ENCODE peak calls at places on chromosomes 4 and X, in ten cellular contexts. G is IMR-90; O is CD8-positive, alpha-beta T cell; J is sigmoid colon; A is K562; P is breast epithelium; M is Peyer's patch; Y is HCT116; D is upper lobe of right lung; N is heart left ventricle. U is an unnamed sample.

GRCh38 chr4:95547708-95548471 is 883 bp downstream of the UNC5C start:
- DNase-seq in G (no peak), O (no peak), J (peak; percentile 65), A (no peak), P (no peak), M (no peak), Y (no peak), D (no peak), N (no peak), U (no peak)

GRCh38 chr4:149706942-149707341 is 108.7 kb downstream of the IQCM start:
- DNase-seq in G (peak; percentile 75), O (no peak), J (no peak), A (no peak), P (no peak), M (no peak), Y (no peak), D (no peak), N (no peak), U (no peak)

GRCh38 chr4:85520765-85521749 is 46.1 kb downstream of the ARHGAP24 start:
- DNase-seq in G (no peak), O (no peak), J (no peak), A (no peak), P (no peak), M (no peak), Y (no peak), D (no peak), N (peak; percentile 23), U (no peak)

GRCh38 chr4:47010347-47011188 is 17.2 kb upstream of the GABRA4 start:
- DNase-seq in G (no peak), O (no peak), J (no peak), A (no peak), P (no peak), M (no peak), Y (no peak), D (no peak), N (no peak), U (no peak)

GRCh38 chrX:73913580-73913979 is 350.6 kb downstream of the CHIC1 start:
- DNase-seq in G (peak; percentile 43), O (no peak), J (no peak), A (no peak), P (no peak), M (no peak), Y (no peak), D (no peak), N (no peak), U (no peak)

GRCh38 chr4:76950052-76950845 is 697 bp downstream of the SEPTIN11 start:
- DNase-seq in G (no peak), O (peak; percentile 23), J (peak; percentile 83), A (peak; percentile 51), P (peak; percentile 24), M (peak; percentile 31), Y (no peak), D (peak; percentile 86), N (peak; percentile 58), U (no peak)

GRCh38 chr4:162509333-162509732 is 345.5 kb upstream of the FSTL5 start:
- DNase-seq in G (no peak), O (no peak), J (no peak), A (no peak), P (no peak), M (no peak), Y (no peak), D (no peak), N (no peak), U (no peak)

GRCh38 chrX:8846271-8846670 is 45.1 kb upstream of the FAM9A start:
- DNase-seq in G (no peak), O (no peak), J (no peak), A (no peak), P (no peak), M (no peak), Y (no peak), D (no peak), N (no peak), U (no peak)

GRCh38 chr4:10001757-10002156 is 19.5 kb downstream of the SLC2A9 start:
- DNase-seq in G (no peak), O (no peak), J (no peak), A (peak; percentile 40), P (no peak), M (no peak), Y (no peak), D (no peak), N (no peak), U (no peak)

GRCh38 chr4:8556341-8557150 is 23.6 kb upstream of the GPR78 start:
- DNase-seq in G (no peak), O (no peak), J (no peak), A (no peak), P (no peak), M (no peak), Y (no peak), D (peak; percentile 25), N (no peak), U (no peak)

GRCh38 chr4:83629945-83630684 is 94.2 kb downstream of the GPAT3 start:
- DNase-seq in G (peak; percentile 82), O (no peak), J (peak; percentile 70), A (peak; percentile 93), P (no peak), M (no peak), Y (no peak), D (no peak), N (peak; percentile 30), U (no peak)

GRCh38 chr4:111854494-111855087 is 290.7 kb upstream of the FAM241A start:
- DNase-seq in G (peak; percentile 30), O (no peak), J (no peak), A (peak; percentile 8), P (no peak), M (no peak), Y (peak; percentile 39), D (no peak), N (no peak), U (no peak)

GRCh38 chr4:87119965-87120364 is 100.5 kb downstream of the KLHL8 start:
- DNase-seq in G (no peak), O (no peak), J (no peak), A (no peak), P (no peak), M (no peak), Y (no peak), D (no peak), N (no peak), U (no peak)

GRCh38 chr4:87123241-87123640 is 97.2 kb downstream of the KLHL8 start:
- DNase-seq in G (no peak), O (no peak), J (no peak), A (no peak), P (no peak), M (no peak), Y (no peak), D (no peak), N (no peak), U (no peak)

GRCh38 chr4:87120411-87121162 is 99.8 kb downstream of the KLHL8 start:
- DNase-seq in G (peak; percentile 87), O (no peak), J (peak; percentile 88), A (no peak), P (peak; percentile 85), M (no peak), Y (no peak), D (no peak), N (peak; percentile 51), U (no peak)

GRCh38 chr4:87121332-87122065 is 98.9 kb downstream of the KLHL8 start:
- DNase-seq in G (peak; percentile 47), O (no peak), J (no peak), A (no peak), P (peak; percentile 64), M (no peak), Y (no peak), D (no peak), N (no peak), U (no peak)

DNA sequence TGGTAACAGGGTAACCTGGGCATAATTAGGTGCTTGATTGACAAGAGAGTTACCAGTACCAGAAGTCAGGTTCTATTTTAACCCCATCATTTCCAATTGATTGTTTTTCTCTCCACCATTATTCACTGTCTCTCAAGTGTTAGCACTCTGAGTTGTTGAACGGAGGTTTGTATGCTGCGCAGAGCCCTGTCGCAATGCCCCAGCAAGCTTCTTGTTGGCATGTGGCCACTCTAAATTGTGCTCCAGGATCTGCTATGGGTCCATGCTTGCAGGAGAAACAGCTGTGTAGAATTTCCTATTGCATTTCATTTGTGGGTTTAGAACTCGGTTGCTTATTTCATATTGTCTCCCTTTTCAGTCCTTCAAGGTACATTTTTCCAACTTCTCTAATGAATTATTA is 98.2 kb downstream of the KLHL8 start:
- DNase-seq in G (peak; percentile 34), O (no peak), J (peak; percentile 80), A (no peak), P (peak; percentile 54), M (no peak), Y (no peak), D (no peak), N (no peak), U (no peak)
- H3K36me3 ChIP-seq in G (peaks cover 10% of the 10 kb centered on the region), O (peaks cover 21% of the 10 kb centered on the region), J (peaks cover 14% of the 10 kb centered on the region), A (peaks cover 78% of the 10 kb centered on the region), P (peaks cover 8% of the 10 kb centered on the region), M (no peaks in the 10 kb centered on the region), Y (no peaks in the 10 kb centered on the region), D (peaks cover 61% of the 10 kb centered on the region), N (peaks cover 69% of the 10 kb centered on the region), U (peaks cover 11% of the 10 kb centered on the region)

GRCh38 chrX:151974336-151975227 is at the start of gene GABRE:
- DNase-seq in G (no peak), O (no peak), J (peak; percentile 73), A (peak; percentile 87), P (no peak), M (no peak), Y (no peak), D (peak; percentile 79), N (peak; percentile 77), U (no peak)
- H3K4me1 ChIP-seq in G (no peaks in the 10 kb centered on the region), O (no peaks in the 10 kb centered on the region), J (no peaks in the 10 kb centered on the region), A (peaks cover 26% of the 10 kb centered on the region), P (no peaks in the 10 kb centered on the region), M (no peaks in the 10 kb centered on the region), Y (peaks cover 15% of the 10 kb centered on the region), D (no peaks in the 10 kb centered on the region), N (no peaks in the 10 kb centered on the region), U (peaks cover 2% of the 10 kb centered on the region)

GRCh38 chrX:107480272-107480671 is 30.8 kb downstream of the FRMPD3 start:
- DNase-seq in G (no peak), O (peak; percentile 0), J (no peak), A (no peak), P (no peak), M (no peak), Y (no peak), D (no peak), N (no peak), U (no peak)
- H3K27me3 ChIP-seq in G (peaks cover 45% of the 10 kb centered on the region), O (no peaks in the 10 kb centered on the region), J (no peaks in the 10 kb centered on the region), A (peaks cover 8% of the 10 kb centered on the region), P (no peaks in the 10 kb centered on the region), M (no peaks in the 10 kb centered on the region), Y (no peaks in the 10 kb centered on the region), D (no peaks in the 10 kb centered on the region), N (no peaks in the 10 kb centered on the region), U (no peaks in the 10 kb centered on the region)

DNA sequence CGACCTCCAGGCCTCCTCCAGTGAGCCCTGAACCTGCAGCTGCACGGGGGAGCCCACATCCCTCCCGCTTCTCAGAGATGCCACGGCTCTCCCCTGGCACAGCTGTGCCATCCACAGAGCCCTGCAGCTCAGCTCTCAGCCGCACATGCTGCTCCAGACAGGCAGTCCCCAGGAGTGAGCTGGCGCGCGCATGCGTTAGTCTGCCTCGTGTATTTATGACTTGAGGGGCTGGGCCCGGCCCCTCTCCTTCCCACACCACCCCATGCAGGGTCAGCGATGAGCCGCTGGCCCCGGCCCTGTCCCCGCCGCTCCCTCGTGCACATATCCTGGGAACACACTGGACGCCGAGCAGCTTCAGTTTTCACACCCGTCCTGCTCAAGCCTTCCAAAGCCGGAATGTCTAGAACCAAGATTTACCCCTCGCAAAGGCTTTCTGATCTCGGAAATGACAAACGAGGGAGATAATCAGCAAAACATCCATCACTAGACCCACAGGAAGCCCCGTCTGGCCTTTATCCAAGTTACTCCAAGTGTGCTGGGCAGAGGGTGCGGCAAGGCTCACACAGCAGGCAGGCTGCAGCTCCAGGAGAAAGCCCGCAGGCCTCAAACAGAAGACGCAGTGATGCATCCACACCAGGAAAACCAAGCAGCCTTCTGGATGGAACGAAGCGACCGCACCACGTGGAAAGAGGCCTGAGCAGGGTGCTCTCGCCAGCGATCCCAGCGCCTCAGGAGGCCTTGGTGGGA is 24.3 kb downstream of the GAK start:
- DNase-seq in G (peak; percentile 65), O (no peak), J (no peak), A (no peak), P (no peak), M (no peak), Y (no peak), D (no peak), N (no peak), U (no peak)
- H3K36me3 ChIP-seq in G (peaks cover 25% of the 10 kb centered on the region), O (peaks cover 26% of the 10 kb centered on the region), J (peaks cover 9% of the 10 kb centered on the region), A (peaks cover 69% of the 10 kb centered on the region), P (no peaks in the 10 kb centered on the region), M (no peaks in the 10 kb centered on the region), Y (peaks cover 12% of the 10 kb centered on the region), D (peaks cover 31% of the 10 kb centered on the region), N (peaks cover 61% of the 10 kb centered on the region), U (peaks cover 5% of the 10 kb centered on the region)

U was measured in iPS DF 6.9.